ENCODE peak calls at places on chromosomes 6 and 20, in ten cellular contexts. One of them, this sample, is unnamed.

GRCh38 chr6:134609862-134610261 is 291.9 kb upstream of the SGK1 start:
- DNase-seq in tibial artery: no peak
- DNase-seq in RWPE1: no peak
- DNase-seq in nephron progenitor cell: no peak
- DNase-seq in spleen: no peak
- DNase-seq in AG09319: no peak
- DNase-seq in HFF-Myc: no peak
- DNase-seq in fibroblast of lung: no peak
- DNase-seq in mesothelial cell of epicardium: no peak
- DNase-seq in heart left ventricle: no peak
- DNase-seq in this sample: no peak

GRCh38 chr6:161400650-161401049 is 126.8 kb upstream of the AGPAT4 start:
- DNase-seq in RWPE1: no peak
- DNase-seq in nephron progenitor cell: no peak
- DNase-seq in spleen: no peak
- DNase-seq in heart left ventricle: no peak
- DNase-seq in fibroblast of lung: peak
- DNase-seq in AG09319: no peak
- DNase-seq in HFF-Myc: no peak
- DNase-seq in tibial artery: no peak
- DNase-seq in mesothelial cell of epicardium: no peak
- DNase-seq in this sample: no peak

GRCh38 chr6:126064994-126065401 is 78.7 kb downstream of the TRMT11 start:
- DNase-seq in tibial artery: no peak
- DNase-seq in HFF-Myc: no peak
- DNase-seq in fibroblast of lung: peak
- DNase-seq in nephron progenitor cell: no peak
- DNase-seq in RWPE1: no peak
- DNase-seq in AG09319: no peak
- DNase-seq in spleen: no peak
- DNase-seq in heart left ventricle: no peak
- DNase-seq in mesothelial cell of epicardium: no peak
- DNase-seq in this sample: no peak

GRCh38 chr6:149750136-149750609 is 632 bp downstream of the PCMT1 start:
- DNase-seq in heart left ventricle: peak
- DNase-seq in RWPE1: peak
- DNase-seq in fibroblast of lung: peak
- DNase-seq in nephron progenitor cell: peak
- DNase-seq in mesothelial cell of epicardium: peak
- DNase-seq in spleen: no peak
- DNase-seq in tibial artery: peak
- DNase-seq in HFF-Myc: no peak
- DNase-seq in AG09319: no peak
- DNase-seq in this sample: peak

GRCh38 chr6:159252955-159253508 is 83.8 kb downstream of the FNDC1 start:
- DNase-seq in RWPE1: peak
- DNase-seq in spleen: no peak
- DNase-seq in AG09319: no peak
- DNase-seq in mesothelial cell of epicardium: no peak
- DNase-seq in tibial artery: no peak
- DNase-seq in heart left ventricle: no peak
- DNase-seq in nephron progenitor cell: no peak
- DNase-seq in HFF-Myc: peak
- DNase-seq in fibroblast of lung: peak
- DNase-seq in this sample: peak

GRCh38 chr6:24545691-24546090 is 50.9 kb downstream of the ALDH5A1 start:
- DNase-seq in RWPE1: no peak
- DNase-seq in mesothelial cell of epicardium: no peak
- DNase-seq in HFF-Myc: no peak
- DNase-seq in heart left ventricle: no peak
- DNase-seq in spleen: no peak
- DNase-seq in nephron progenitor cell: no peak
- DNase-seq in tibial artery: no peak
- DNase-seq in AG09319: no peak
- DNase-seq in fibroblast of lung: no peak
- DNase-seq in this sample: no peak

GRCh38 chr20:38658879-38659612 is 57.4 kb downstream of the ARHGAP40 start:
- DNase-seq in spleen: no peak
- DNase-seq in mesothelial cell of epicardium: no peak
- DNase-seq in HFF-Myc: no peak
- DNase-seq in nephron progenitor cell: peak
- DNase-seq in fibroblast of lung: no peak
- DNase-seq in tibial artery: no peak
- DNase-seq in RWPE1: peak
- DNase-seq in AG09319: no peak
- DNase-seq in heart left ventricle: no peak
- DNase-seq in this sample: peak

GRCh38 chr6:19515939-19516338 is 321.2 kb upstream of the ID4 start:
- DNase-seq in RWPE1: no peak
- DNase-seq in tibial artery: no peak
- DNase-seq in mesothelial cell of epicardium: no peak
- DNase-seq in heart left ventricle: no peak
- DNase-seq in AG09319: no peak
- DNase-seq in HFF-Myc: no peak
- DNase-seq in spleen: no peak
- DNase-seq in nephron progenitor cell: no peak
- DNase-seq in fibroblast of lung: no peak
- DNase-seq in this sample: no peak

GRCh38 chr20:51160821-51161220 is 137.9 kb upstream of the KCNG1 start:
- DNase-seq in tibial artery: no peak
- DNase-seq in AG09319: no peak
- DNase-seq in mesothelial cell of epicardium: no peak
- DNase-seq in nephron progenitor cell: no peak
- DNase-seq in HFF-Myc: no peak
- DNase-seq in spleen: no peak
- DNase-seq in heart left ventricle: no peak
- DNase-seq in RWPE1: no peak
- DNase-seq in fibroblast of lung: no peak
- DNase-seq in this sample: no peak

GRCh38 chr20:42975974-42976373 is 213.7 kb downstream of the PTPRT start:
- DNase-seq in heart left ventricle: no peak
- DNase-seq in AG09319: no peak
- DNase-seq in nephron progenitor cell: no peak
- DNase-seq in spleen: no peak
- DNase-seq in RWPE1: no peak
- DNase-seq in tibial artery: no peak
- DNase-seq in HFF-Myc: no peak
- DNase-seq in fibroblast of lung: no peak
- DNase-seq in mesothelial cell of epicardium: no peak
- DNase-seq in this sample: no peak

GRCh38 chr20:61808497-61808896 is 257.2 kb downstream of the TAF4 start:
- DNase-seq in nephron progenitor cell: no peak
- DNase-seq in fibroblast of lung: no peak
- DNase-seq in spleen: peak
- DNase-seq in HFF-Myc: no peak
- DNase-seq in tibial artery: no peak
- DNase-seq in AG09319: no peak
- DNase-seq in RWPE1: no peak
- DNase-seq in mesothelial cell of epicardium: peak
- DNase-seq in heart left ventricle: peak
- DNase-seq in this sample: no peak

GRCh38 chr6:138593100-138593877 is 94.0 kb upstream of the NHSL1 start:
- DNase-seq in nephron progenitor cell: no peak
- DNase-seq in spleen: no peak
- DNase-seq in RWPE1: peak
- DNase-seq in AG09319: peak
- DNase-seq in fibroblast of lung: peak
- DNase-seq in mesothelial cell of epicardium: no peak
- DNase-seq in heart left ventricle: no peak
- DNase-seq in HFF-Myc: peak
- DNase-seq in tibial artery: peak
- DNase-seq in this sample: peak

GRCh38 chr6:141209890-141210289 is 922.8 kb upstream of the GJE1 start:
- DNase-seq in HFF-Myc: no peak
- DNase-seq in heart left ventricle: no peak
- DNase-seq in mesothelial cell of epicardium: no peak
- DNase-seq in RWPE1: no peak
- DNase-seq in fibroblast of lung: no peak
- DNase-seq in tibial artery: no peak
- DNase-seq in nephron progenitor cell: no peak
- DNase-seq in AG09319: no peak
- DNase-seq in spleen: no peak
- DNase-seq in this sample: no peak

GRCh38 chr6:123518441-123519190 is 118.1 kb downstream of the TRDN start:
- DNase-seq in spleen: no peak
- DNase-seq in fibroblast of lung: no peak
- DNase-seq in AG09319: no peak
- DNase-seq in nephron progenitor cell: peak
- DNase-seq in mesothelial cell of epicardium: no peak
- DNase-seq in HFF-Myc: no peak
- DNase-seq in RWPE1: no peak
- DNase-seq in tibial artery: peak
- DNase-seq in heart left ventricle: no peak
- DNase-seq in this sample: no peak

GRCh38 chr6:157849288-157850017 is 26.4 kb downstream of the SNX9 start:
- DNase-seq in AG09319: no peak
- DNase-seq in fibroblast of lung: no peak
- DNase-seq in RWPE1: no peak
- DNase-seq in nephron progenitor cell: no peak
- DNase-seq in tibial artery: no peak
- DNase-seq in spleen: no peak
- DNase-seq in heart left ventricle: no peak
- DNase-seq in HFF-Myc: no peak
- DNase-seq in mesothelial cell of epicardium: no peak
- DNase-seq in this sample: no peak

DNA sequence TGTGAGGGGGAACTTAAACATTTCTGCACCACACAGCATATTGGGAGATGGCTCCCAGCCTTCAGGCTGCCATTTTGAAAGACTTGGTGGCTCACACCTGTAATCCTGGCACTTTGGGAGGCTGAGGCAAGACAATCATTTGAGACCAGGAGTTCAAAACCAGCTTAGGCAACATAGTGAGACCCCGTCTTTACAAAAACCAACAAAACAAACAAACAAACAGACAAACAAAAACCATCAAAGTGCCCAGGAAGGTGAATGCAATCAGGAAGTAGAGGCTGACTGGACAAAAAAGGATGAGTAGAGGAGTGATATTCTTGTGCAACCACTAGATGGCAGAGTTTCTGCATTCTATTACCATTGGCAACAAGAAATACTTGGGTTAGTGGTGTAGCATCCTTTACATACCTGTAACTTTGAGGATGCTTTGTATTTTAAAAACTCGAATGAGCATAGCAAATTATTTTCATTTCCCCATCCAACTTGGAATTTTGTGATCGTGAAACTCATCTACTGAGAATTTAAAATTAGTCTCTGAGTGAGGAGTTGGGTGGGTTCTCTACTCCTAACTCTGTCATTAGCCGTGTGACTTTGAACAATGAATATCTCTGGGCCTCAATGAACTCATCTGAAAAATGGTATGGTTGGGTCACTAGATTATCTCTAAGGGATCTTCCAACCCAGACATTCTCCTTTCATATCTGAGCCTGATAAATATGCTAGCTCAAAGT is 84.4 kb downstream of the CRYBG1 start:
- DNase-seq in heart left ventricle: no peak
- DNase-seq in nephron progenitor cell: peak
- DNase-seq in fibroblast of lung: peak
- DNase-seq in mesothelial cell of epicardium: no peak
- DNase-seq in RWPE1: peak
- DNase-seq in HFF-Myc: peak
- DNase-seq in AG09319: peak
- DNase-seq in tibial artery: no peak
- DNase-seq in spleen: no peak
- DNase-seq in this sample: peak
- TF ChIP-seq CTCF in heart left ventricle: peak
- TF ChIP-seq CTCF in nephron progenitor cell: peak
- TF ChIP-seq CTCF in fibroblast of lung: peak
- TF ChIP-seq CTCF in mesothelial cell of epicardium: peak
- TF ChIP-seq CTCF in RWPE1: peak
- TF ChIP-seq CTCF in HFF-Myc: peak
- TF ChIP-seq CTCF in AG09319: peak
- TF ChIP-seq CTCF in tibial artery: peak
- TF ChIP-seq CTCF in spleen: peak
- TF ChIP-seq CTCF in this sample: peak

DNA sequence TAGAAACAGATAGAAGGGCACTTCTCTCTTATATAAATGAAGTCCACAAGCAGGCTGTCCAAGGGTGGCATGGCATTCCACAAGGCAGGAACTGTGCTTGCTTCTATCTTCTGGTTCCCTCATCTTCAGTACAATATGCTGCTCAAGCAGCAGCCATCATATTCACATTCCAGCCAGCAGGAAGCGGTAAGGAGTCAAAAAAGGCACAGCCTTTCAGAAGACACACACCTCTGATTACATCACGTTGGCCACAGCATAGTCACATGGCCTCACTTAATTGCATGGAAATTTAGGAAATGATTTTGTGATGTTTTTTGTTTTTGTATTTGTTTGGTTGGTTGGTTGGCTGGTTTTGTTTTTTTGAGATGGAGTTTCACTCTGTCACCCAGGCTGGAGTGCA is 19.0 kb downstream of the REM1 start:
- DNase-seq in RWPE1: peak
- DNase-seq in mesothelial cell of epicardium: no peak
- DNase-seq in nephron progenitor cell: no peak
- DNase-seq in fibroblast of lung: peak
- DNase-seq in AG09319: no peak
- DNase-seq in spleen: peak
- DNase-seq in tibial artery: no peak
- DNase-seq in heart left ventricle: no peak
- DNase-seq in HFF-Myc: no peak
- DNase-seq in this sample: no peak
- TF ChIP-seq CTCF in RWPE1: no peak
- TF ChIP-seq CTCF in mesothelial cell of epicardium: no peak
- TF ChIP-seq CTCF in nephron progenitor cell: no peak
- TF ChIP-seq CTCF in fibroblast of lung: peak
- TF ChIP-seq CTCF in AG09319: peak
- TF ChIP-seq CTCF in spleen: no peak
- TF ChIP-seq CTCF in tibial artery: peak
- TF ChIP-seq CTCF in heart left ventricle: no peak
- TF ChIP-seq CTCF in HFF-Myc: peak
- TF ChIP-seq CTCF in this sample: no peak

GRCh38 chr6:106509420-106510089 is 119.7 kb downstream of the RTN4IP1 start:
- DNase-seq in nephron progenitor cell: peak
- DNase-seq in HFF-Myc: no peak
- DNase-seq in fibroblast of lung: peak
- DNase-seq in spleen: peak
- DNase-seq in mesothelial cell of epicardium: no peak
- DNase-seq in AG09319: no peak
- DNase-seq in RWPE1: no peak
- DNase-seq in heart left ventricle: no peak
- DNase-seq in tibial artery: no peak
- DNase-seq in this sample: peak
- TF ChIP-seq CTCF in nephron progenitor cell: peak
- TF ChIP-seq CTCF in HFF-Myc: no peak
- TF ChIP-seq CTCF in fibroblast of lung: peak
- TF ChIP-seq CTCF in spleen: no peak
- TF ChIP-seq CTCF in mesothelial cell of epicardium: no peak
- TF ChIP-seq CTCF in AG09319: no peak
- TF ChIP-seq CTCF in RWPE1: no peak
- TF ChIP-seq CTCF in heart left ventricle: no peak
- TF ChIP-seq CTCF in tibial artery: no peak
- TF ChIP-seq CTCF in this sample: peak

DNA sequence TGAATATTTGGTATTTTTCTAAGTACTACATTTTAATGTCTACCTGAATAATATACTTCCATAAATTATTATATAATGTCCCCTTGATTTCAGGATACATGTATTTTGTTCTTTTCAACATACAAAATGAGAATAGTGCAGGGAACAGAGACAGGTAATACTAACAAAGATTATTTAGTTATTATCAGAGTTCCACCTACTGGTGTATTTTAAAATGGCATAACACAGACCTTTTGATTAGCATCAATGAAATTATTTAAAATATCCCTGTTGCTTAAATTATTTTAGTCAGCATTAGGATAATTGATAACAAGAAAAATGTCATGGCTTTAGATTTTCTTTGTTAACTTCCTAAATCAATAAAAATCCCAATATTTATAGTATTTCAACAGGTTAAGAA is 184.0 kb downstream of the PRDM13 start:
- DNase-seq in HFF-Myc: no peak
- DNase-seq in mesothelial cell of epicardium: no peak
- DNase-seq in RWPE1: peak
- DNase-seq in tibial artery: no peak
- DNase-seq in spleen: no peak
- DNase-seq in fibroblast of lung: no peak
- DNase-seq in heart left ventricle: no peak
- DNase-seq in nephron progenitor cell: no peak
- DNase-seq in AG09319: no peak
- DNase-seq in this sample: no peak
- TF ChIP-seq CTCF in HFF-Myc: no peak
- TF ChIP-seq CTCF in mesothelial cell of epicardium: peak
- TF ChIP-seq CTCF in RWPE1: peak
- TF ChIP-seq CTCF in tibial artery: no peak
- TF ChIP-seq CTCF in spleen: no peak
- TF ChIP-seq CTCF in fibroblast of lung: no peak
- TF ChIP-seq CTCF in heart left ventricle: no peak
- TF ChIP-seq CTCF in nephron progenitor cell: no peak
- TF ChIP-seq CTCF in AG09319: no peak
- TF ChIP-seq CTCF in this sample: peak